ENCODE peak calls at places on chromosomes 5 and 9, in nine cellular contexts. G, H, E, T, B, D, X, F and Q are unnamed samples.

GRCh38 chr5:16913840-16914435 is 22.1 kb downstream of the MYO10 start:
- DNase-seq in G (no peak), H (no peak), E (no peak), T (no peak), B (no peak), D (no peak), X (no peak), F (no peak), Q (no peak)

GRCh38 chr5:172616730-172617129 is 24.3 kb upstream of the NEURL1B start:
- DNase-seq in G (peak), H (no peak), E (peak), T (no peak), B (peak), D (no peak), X (no peak), F (peak), Q (no peak)

GRCh38 chr9:69295872-69296562 is 29.0 kb upstream of the ENTREP1 start:
- DNase-seq in G (no peak), H (no peak), E (peak), T (no peak), B (peak), D (no peak), X (no peak), F (peak), Q (no peak)

GRCh38 chr9:68750786-68751185 is 45.7 kb downstream of the PIP5K1B start:
- DNase-seq in G (no peak), H (no peak), E (no peak), T (no peak), B (no peak), D (no peak), X (no peak), F (no peak), Q (no peak)

GRCh38 chr9:123338710-123339665 is 17.0 kb upstream of the CRB2 start:
- DNase-seq in G (peak), H (no peak), E (no peak), T (no peak), B (no peak), D (peak), X (no peak), F (no peak), Q (no peak)

GRCh38 chr9:124834586-124834985 is 18.7 kb upstream of the WDR38 start:
- DNase-seq in G (peak), H (peak), E (no peak), T (peak), B (no peak), D (no peak), X (no peak), F (no peak), Q (no peak)

GRCh38 chr5:158382473-158382872 is 523.5 kb upstream of the CLINT1 start:
- DNase-seq in G (peak), H (peak), E (peak), T (peak), B (peak), D (no peak), X (peak), F (peak), Q (no peak)

GRCh38 chr9:109448223-109448622 is 49.9 kb downstream of the PTPN3 start:
- DNase-seq in G (peak), H (peak), E (no peak), T (no peak), B (no peak), D (no peak), X (no peak), F (no peak), Q (no peak)

GRCh38 chr9:96651626-96652025 is 3.5 kb downstream of the PRXL2C start:
- DNase-seq in G (peak), H (peak), E (no peak), T (peak), B (no peak), D (no peak), X (no peak), F (no peak), Q (peak)

GRCh38 chr5:58462623-58463230 is 2.8 kb upstream of the PLK2 start:
- DNase-seq in G (peak), H (peak), E (no peak), T (peak), B (no peak), D (no peak), X (no peak), F (peak), Q (peak)

GRCh38 chr5:141869514-141869913 is 8.7 kb downstream of the PCDH1 start:
- DNase-seq in G (no peak), H (peak), E (no peak), T (no peak), B (no peak), D (no peak), X (no peak), F (no peak), Q (no peak)

GRCh38 chr5:39523821-39524220 is 99.0 kb upstream of the DAB2 start:
- DNase-seq in G (no peak), H (peak), E (no peak), T (no peak), B (no peak), D (no peak), X (no peak), F (no peak), Q (no peak)

GRCh38 chr9:126326228-126327015 is at the start of gene MVB12B:
- DNase-seq in G (peak), H (peak), E (no peak), T (peak), B (peak), D (peak), X (no peak), F (peak), Q (no peak)

GRCh38 chr9:135085830-135086546 is 1.5 kb upstream of the OLFM1 start:
- DNase-seq in G (peak), H (peak), E (peak), T (peak), B (peak), D (no peak), X (peak), F (peak), Q (peak)

GRCh38 chr9:69118656-69119055 is 55.4 kb upstream of the TJP2 start:
- DNase-seq in G (no peak), H (no peak), E (no peak), T (no peak), B (no peak), D (no peak), X (no peak), F (no peak), Q (no peak)

GRCh38 chr5:44909009-44909408 is 100.3 kb downstream of the MRPS30 start:
- DNase-seq in G (no peak), H (no peak), E (no peak), T (no peak), B (no peak), D (no peak), X (no peak), F (no peak), Q (no peak)

GRCh38 chr5:16540421-16540820 is 74.8 kb upstream of the ZNF622 start:
- DNase-seq in G (peak), H (peak), E (no peak), T (no peak), B (no peak), D (no peak), X (no peak), F (no peak), Q (no peak)

GRCh38 chr5:132840896-132841818 is 10.7 kb upstream of the SHROOM1 start:
- DNase-seq in G (peak), H (peak), E (no peak), T (no peak), B (no peak), D (no peak), X (no peak), F (no peak), Q (no peak)

GRCh38 chr9:123597073-123597472 is 241.1 kb downstream of the CRB2 start:
- DNase-seq in G (no peak), H (no peak), E (no peak), T (no peak), B (no peak), D (no peak), X (no peak), F (no peak), Q (no peak)

GRCh38 chr9:124779368-124780059 is 2.6 kb downstream of the OLFML2A start:
- DNase-seq in G (peak), H (peak), E (peak), T (peak), B (peak), D (no peak), X (no peak), F (no peak), Q (no peak)

GRCh38 chr5:73391441-73391871 is 57.1 kb downstream of the FOXD1 start:
- DNase-seq in G (no peak), H (peak), E (no peak), T (no peak), B (no peak), D (no peak), X (no peak), F (no peak), Q (no peak)

GRCh38 chr5:126624534-126624933 is 23.8 kb downstream of the PHAX start:
- DNase-seq in G (peak), H (peak), E (no peak), T (peak), B (no peak), D (no peak), X (no peak), F (peak), Q (no peak)

GRCh38 chr5:10634562-10634961 is 70.7 kb downstream of the ANKRD33B start:
- DNase-seq in G (no peak), H (no peak), E (no peak), T (no peak), B (no peak), D (no peak), X (no peak), F (no peak), Q (no peak)

GRCh38 chr9:135951889-135952663 is 9.1 kb downstream of the UBAC1 start:
- DNase-seq in G (peak), H (no peak), E (no peak), T (no peak), B (no peak), D (no peak), X (no peak), F (no peak), Q (no peak)

GRCh38 chr9:135612437-135612836 is 26.9 kb downstream of the GLT6D1 start:
- DNase-seq in G (no peak), H (no peak), E (no peak), T (no peak), B (no peak), D (no peak), X (no peak), F (no peak), Q (no peak)

GRCh38 chr5:1725641-1726468 is 73.8 kb downstream of the MRPL36 start:
- DNase-seq in G (no peak), H (no peak), E (peak), T (no peak), B (no peak), D (peak), X (no peak), F (no peak), Q (no peak)

GRCh38 chr5:132687995-132688394 is 14.2 kb downstream of the IL4 start:
- DNase-seq in G (no peak), H (no peak), E (no peak), T (no peak), B (no peak), D (no peak), X (no peak), F (no peak), Q (peak)

GRCh38 chr5:142360607-142361120 is 35.8 kb upstream of the SPRY4 start:
- DNase-seq in G (peak), H (peak), E (peak), T (peak), B (no peak), D (no peak), X (no peak), F (peak), Q (no peak)

GRCh38 chr5:134964359-134965270 is 3.1 kb upstream of the CATSPER3 start:
- DNase-seq in G (no peak), H (no peak), E (no peak), T (no peak), B (no peak), D (no peak), X (no peak), F (peak), Q (peak)

GRCh38 chr5:74285876-74286275 is 354.7 kb downstream of the ENC1 start:
- DNase-seq in G (no peak), H (no peak), E (no peak), T (no peak), B (no peak), D (no peak), X (no peak), F (no peak), Q (no peak)

GRCh38 chr9:129990269-129991005 is 52.6 kb downstream of the FNBP1 start:
- DNase-seq in G (no peak), H (peak), E (no peak), T (no peak), B (no peak), D (no peak), X (no peak), F (no peak), Q (no peak)

GRCh38 chr9:114487607-114488300 is 17.5 kb downstream of the WHRN start:
- DNase-seq in G (peak), H (peak), E (peak), T (peak), B (peak), D (peak), X (no peak), F (peak), Q (peak)

GRCh38 chr5:100595812-100596173 is 60.6 kb downstream of the FAM174A start:
- DNase-seq in G (no peak), H (no peak), E (no peak), T (no peak), B (no peak), D (no peak), X (no peak), F (no peak), Q (no peak)
- H3K4me3 ChIP-seq in G (no peak), H (peak), E (no peak), T (no peak), B (no peak), D (no peak), X (no peak), F (no peak), Q (no peak)

GRCh38 chr5:169412858-169413257 is 111.9 kb upstream of the SLIT3 start:
- DNase-seq in G (no peak), H (no peak), E (no peak), T (no peak), B (no peak), D (no peak), X (no peak), F (no peak), Q (no peak)
- H3K4me3 ChIP-seq in G (no peak), H (no peak), E (no peak), T (no peak), B (no peak), D (no peak), X (no peak), F (no peak), Q (no peak)

GRCh38 chr9:86097510-86098224 is 1.7 kb downstream of the GOLM1 start:
- DNase-seq in G (no peak), H (no peak), E (no peak), T (no peak), B (no peak), D (no peak), X (no peak), F (no peak), Q (no peak)
- H3K4me3 ChIP-seq in G (no peak), H (peak), E (peak), T (peak), B (no peak), D (no peak), X (peak), F (no peak), Q (no peak)

GRCh38 chr9:79580065-79580464 is 8.3 kb downstream of the TLE4 start:
- DNase-seq in G (no peak), H (no peak), E (no peak), T (no peak), B (no peak), D (no peak), X (no peak), F (no peak), Q (no peak)
- H3K4me3 ChIP-seq in G (no peak), H (no peak), E (no peak), T (no peak), B (no peak), D (no peak), X (no peak), F (no peak), Q (no peak)

DNA sequence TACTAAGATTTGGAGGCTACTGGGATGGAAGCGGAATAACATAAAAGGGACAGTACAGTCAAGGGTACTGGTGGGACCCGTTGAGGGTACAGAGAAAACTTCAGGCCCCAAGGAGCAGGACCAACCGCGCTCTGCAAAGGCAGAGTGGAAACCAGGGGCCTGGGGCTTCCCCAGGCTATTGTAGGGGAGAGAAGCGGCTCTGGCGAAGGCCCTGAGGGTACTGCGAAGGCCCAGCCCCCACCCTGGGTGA is 449 bp downstream of the TPM2 start:
- DNase-seq in G (no peak), H (no peak), E (no peak), T (no peak), B (no peak), D (no peak), X (no peak), F (no peak), Q (no peak)
- H3K4me3 ChIP-seq in G (peak), H (peak), E (peak), T (peak), B (peak), D (no peak), X (peak), F (peak), Q (no peak)

GRCh38 chr9:115673599-115673998 is 480.0 kb upstream of the PAPPA start:
- DNase-seq in G (peak), H (peak), E (no peak), T (peak), B (no peak), D (no peak), X (no peak), F (no peak), Q (no peak)
- H3K4me3 ChIP-seq in G (no peak), H (peak), E (no peak), T (no peak), B (no peak), D (no peak), X (no peak), F (no peak), Q (no peak)